ENCODE peak calls at places on chromosomes 7 and 10, in ten cellular contexts. G is cardiac muscle cell, K is right atrium auricular region, U is stomach, W is endothelial cell of umbilical vein, V is PC-9, N is colonic mucosa, M is endodermal cell, P is esophagus muscularis mucosa, S is heart right ventricle. Q is an unnamed sample.

GRCh38 chr10:124602646-124603365 is 141.2 kb downstream of the LHPP start:
- DNase-seq in S (no peak), M (no peak), G (no peak), P (no peak), N (no peak), W (no peak), V (no peak), U (no peak), K (no peak), Q (no peak)

GRCh38 chr10:1190052-1190395 is 133.8 kb downstream of the WDR37 start:
- DNase-seq in W (no peak), V (no peak), K (no peak), N (no peak), G (no peak), M (no peak), U (no peak), P (no peak), S (no peak), Q (no peak)

GRCh38 chr10:22170582-22170981 is 47.2 kb downstream of the EBLN1 start:
- DNase-seq in S (no peak), V (no peak), P (no peak), K (no peak), N (no peak), G (no peak), M (no peak), U (no peak), W (no peak), Q (no peak)

GRCh38 chr7:113289140-113289740 is 170.9 kb upstream of the SMIM30 start:
- DNase-seq in G (peak; percentile 52), K (no peak), V (no peak), M (no peak), U (no peak), N (no peak), W (no peak), P (no peak), S (no peak), Q (no peak)

GRCh38 chr10:123132576-123133477 is 2.9 kb upstream of the HMX3 start:
- DNase-seq in S (peak; percentile 84), P (peak; percentile 96), M (peak; percentile 98), U (peak; percentile 88), W (peak; percentile 79), V (peak; percentile 65), G (peak; percentile 93), N (peak; percentile 88), K (peak; percentile 89), Q (peak; percentile 39)

GRCh38 chr7:116772926-116773749 is 89.2 kb upstream of the CAPZA2 start:
- DNase-seq in W (no peak), N (no peak), U (no peak), V (no peak), M (no peak), K (no peak), S (no peak), G (no peak), P (no peak), Q (no peak)

GRCh38 chr10:33152146-33152545 is 182.3 kb downstream of the NRP1 start:
- DNase-seq in P (no peak), N (no peak), S (peak; percentile 68), K (peak; percentile 63), V (no peak), M (no peak), U (no peak), G (no peak), W (no peak), Q (no peak)

GRCh38 chr7:151124899-151125399 is 38.7 kb downstream of the AGAP3 start:
- DNase-seq in N (no peak), S (no peak), W (no peak), K (no peak), G (no peak), V (no peak), U (no peak), P (no peak), M (no peak), Q (no peak)

GRCh38 chr7:600935-601334 is 81.3 kb upstream of the PDGFA start:
- DNase-seq in S (no peak), U (no peak), K (no peak), P (no peak), V (no peak), M (no peak), G (no peak), W (no peak), N (no peak), Q (no peak)

GRCh38 chr7:603152-603941 is 83.7 kb upstream of the PDGFA start:
- DNase-seq in M (no peak), U (no peak), G (no peak), S (no peak), V (no peak), W (no peak), K (no peak), N (no peak), P (no peak), Q (no peak)

GRCh38 chr7:602341-603141 is 82.9 kb upstream of the PDGFA start:
- DNase-seq in U (no peak), N (no peak), W (no peak), K (no peak), V (no peak), P (no peak), S (no peak), M (peak; percentile 59), G (no peak), Q (no peak)

GRCh38 chr7:600149-600814 is 80.6 kb upstream of the PDGFA start:
- DNase-seq in P (no peak), W (no peak), G (no peak), U (no peak), V (no peak), N (no peak), K (no peak), M (no peak), S (no peak), Q (no peak)

DNA sequence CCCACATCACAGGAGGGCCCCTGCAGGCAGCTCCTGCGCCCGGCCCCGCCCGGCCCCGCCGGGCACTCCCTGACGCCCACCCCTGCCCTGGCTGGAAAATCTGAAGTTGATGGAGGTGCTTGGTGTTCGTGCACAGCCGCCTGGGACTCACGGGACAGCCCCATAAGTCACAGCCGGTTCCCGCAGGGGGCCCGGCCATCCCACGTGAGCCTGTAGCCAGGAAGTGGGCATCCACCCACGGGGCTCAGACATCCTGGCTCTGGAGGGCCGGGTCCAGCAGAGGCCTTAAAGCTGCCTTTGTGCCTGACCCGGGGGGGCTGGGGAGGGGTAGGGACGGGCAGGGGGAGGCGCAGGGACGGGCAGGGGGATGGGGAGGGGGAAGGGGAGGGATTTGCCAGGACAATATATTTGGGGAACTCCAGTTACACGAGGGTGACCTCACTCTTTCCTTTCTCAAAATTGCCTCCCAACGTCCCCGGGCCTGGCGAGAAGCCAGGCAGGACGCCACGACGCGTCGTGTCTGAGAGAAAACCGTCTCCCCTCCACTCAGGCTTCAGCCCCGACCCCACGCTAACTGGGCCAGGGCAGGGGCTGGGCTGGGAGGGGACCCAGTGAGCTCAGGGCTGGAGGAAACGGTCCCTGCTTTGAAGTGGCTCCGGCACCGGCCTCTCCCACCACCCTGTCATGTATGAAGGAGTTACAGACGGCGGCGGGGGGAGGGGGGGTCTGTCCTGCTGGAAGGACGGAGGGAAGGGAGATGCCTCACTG is 82.1 kb upstream of the PDGFA start:
- DNase-seq in N (peak; percentile 46), K (peak; percentile 74), M (no peak), G (no peak), W (peak; percentile 49), P (no peak), V (no peak), S (peak; percentile 66), U (peak; percentile 49), Q (no peak)
- H3K27ac ChIP-seq in N (peak overlapping the region; percentile 40), K (peak overlapping the region; percentile 84), M (no peak overlapping the region), G (no peak overlapping the region), W (peak overlapping the region; percentile 97), P (peak overlapping the region; percentile 85), V (no peak overlapping the region), S (peak overlapping the region; percentile 72), U (peak overlapping the region; percentile 67), Q (peak overlapping the region; percentile 94)

GRCh38 chr10:80447618-80448190 is 6.4 kb upstream of the TSPAN14 start:
- DNase-seq in U (no peak), N (no peak), G (no peak), K (no peak), W (no peak), S (no peak), P (no peak), V (no peak), M (no peak), Q (no peak)

GRCh38 chr10:80452069-80452468 is 2.0 kb upstream of the TSPAN14 start:
- DNase-seq in W (no peak), G (no peak), U (no peak), P (no peak), M (no peak), K (no peak), V (no peak), S (no peak), N (no peak), Q (no peak)

GRCh38 chr10:80448204-80448603 is 5.9 kb upstream of the TSPAN14 start:
- DNase-seq in G (no peak), W (no peak), M (no peak), K (no peak), U (no peak), V (no peak), S (no peak), N (no peak), P (no peak), Q (no peak)

GRCh38 chr10:80451132-80451531 is 3.0 kb upstream of the TSPAN14 start:
- DNase-seq in V (no peak), N (no peak), P (no peak), K (no peak), U (no peak), G (no peak), M (no peak), W (no peak), S (no peak), Q (no peak)

DNA sequence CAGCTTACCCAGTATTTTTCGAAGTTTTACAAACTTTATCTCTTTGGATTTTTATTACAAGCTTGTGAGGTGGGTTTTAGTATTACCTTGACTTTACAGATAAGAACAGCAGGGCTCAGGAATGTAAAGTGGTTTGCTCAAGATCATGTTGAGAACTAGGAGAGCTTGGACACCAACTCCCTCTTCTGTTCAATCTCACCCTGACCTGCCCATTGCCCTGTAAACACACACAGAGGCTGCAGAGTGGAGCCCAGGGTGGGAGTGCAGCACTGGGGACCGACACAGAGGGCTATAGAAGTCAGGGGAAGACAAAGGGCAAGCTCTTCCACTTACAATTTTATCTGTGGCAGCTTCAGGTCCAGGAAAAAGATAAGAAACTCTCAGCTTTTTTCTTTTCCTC is 4.6 kb upstream of the TSPAN14 start:
- DNase-seq in K (no peak), S (no peak), P (no peak), N (no peak), W (no peak), V (no peak), U (no peak), M (no peak), G (no peak), Q (no peak)
- TF ChIP-seq CTCF in K (no peak), S (no peak), P (no peak), N (no peak), W (no peak), V (no peak), U (no peak), M (peak; percentile 28), G (no peak), Q (no peak)

GRCh38 chr10:113076949-113077348 is 126.9 kb downstream of the TCF7L2 start:
- DNase-seq in K (no peak), V (no peak), M (no peak), W (no peak), N (no peak), U (no peak), S (no peak), P (no peak), G (no peak), Q (no peak)
- H3K27ac ChIP-seq in K (no peak overlapping the region), V (no peak overlapping the region), M (no peak overlapping the region), W (no peak overlapping the region), N (no peak overlapping the region), U (no peak overlapping the region), S (no peak overlapping the region), P (no peak overlapping the region), G (no peak overlapping the region), Q (no peak overlapping the region)

DNA sequence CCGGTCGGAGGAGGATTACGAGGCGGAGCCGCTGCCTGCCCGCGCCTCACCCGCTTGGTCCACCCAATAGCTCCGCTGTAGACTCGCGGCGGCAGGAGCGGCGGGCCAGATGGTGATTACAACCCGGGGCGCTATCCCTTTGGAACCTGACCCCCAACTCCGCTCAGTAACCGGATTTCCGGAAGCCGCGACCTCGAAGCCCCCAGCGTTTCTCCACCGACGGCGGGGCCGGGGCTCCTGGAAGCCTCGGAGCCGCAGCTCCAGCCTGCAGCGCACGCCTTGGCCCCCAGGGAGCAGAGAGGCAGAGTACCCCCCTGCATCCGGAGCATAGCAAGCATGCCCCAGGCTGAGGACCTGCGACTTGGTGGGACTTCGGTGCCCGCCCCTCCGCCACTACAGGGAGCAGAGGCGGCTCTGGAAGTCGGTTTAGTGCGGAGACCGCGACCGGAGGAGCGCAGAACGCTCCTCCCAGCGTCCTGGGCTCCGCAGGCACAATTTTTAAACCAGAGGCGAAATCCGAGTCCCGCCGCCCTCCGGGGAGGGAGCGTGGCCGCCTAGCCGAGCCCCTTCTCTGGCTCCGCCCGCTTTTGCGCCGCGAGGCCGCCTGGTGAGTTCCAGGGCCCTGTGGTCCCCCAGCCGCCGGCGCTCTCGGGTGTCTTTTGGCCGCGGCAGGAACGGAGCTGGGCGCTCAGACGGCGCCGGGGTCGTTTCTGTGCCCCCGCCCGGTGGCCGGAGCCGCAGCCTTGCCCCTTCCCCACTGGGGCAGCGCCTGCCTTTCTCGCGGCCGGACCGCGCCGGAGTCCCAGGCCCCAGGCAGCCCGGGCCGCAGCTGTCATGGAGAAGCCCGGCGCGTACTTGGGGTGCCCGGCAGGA is 28.2 kb upstream of the BMS1 start:
- DNase-seq in V (no peak), P (no peak), W (peak; percentile 13), N (no peak), M (peak; percentile 85), K (no peak), U (no peak), S (peak; percentile 21), G (peak; percentile 31), Q (no peak)
- TF ChIP-seq CTCF in V (no peak), P (no peak), W (peak; percentile 4), N (no peak), M (peak; percentile 36), K (no peak), U (no peak), S (no peak), G (no peak), Q (no peak)

Q was measured in gastrocnemius medialis.